ENCODE peak calls at places on chromosome 4, in nine cellular contexts. One of them, this sample, is unnamed.

GRCh38 chr4:101037938-101038413 is 309.4 kb downstream of the PPP3CA start:
- DNase-seq in left ventricle myocardium inferior: no peak
- DNase-seq in dermis microvascular lymphatic vessel endothelial cell: peak; percentile 79
- DNase-seq in substantia nigra: no peak
- DNase-seq in stimulated activated CD8-positive, alpha-beta memory T cell treated with anti-CD3 and anti-CD28 coated beads, Interleukin-15, amount 100 ng/mL, for 24 hours: no peak
- DNase-seq in activated T-cell treated with anti-CD3 and anti-CD28 coated beads, Interleukin-2, amount 50 U/mL, for 72 hours: peak; percentile 20
- DNase-seq in central memory CD4-positive, alpha-beta T cell: peak; percentile 33
- DNase-seq in MM.1S: no peak
- DNase-seq in activated naive CD4-positive, alpha-beta T cell treated with anti-CD3 and anti-CD28 coated beads, Interleukin-2, amount 50 U/mL, for 16 hours: no peak
- DNase-seq in this sample: no peak

GRCh38 chr4:112348488-112349158 is 51.5 kb downstream of the ALPK1 start:
- DNase-seq in left ventricle myocardium inferior: peak; percentile 84
- DNase-seq in dermis microvascular lymphatic vessel endothelial cell: peak; percentile 42
- DNase-seq in substantia nigra: peak; percentile 24
- DNase-seq in stimulated activated CD8-positive, alpha-beta memory T cell treated with anti-CD3 and anti-CD28 coated beads, Interleukin-15, amount 100 ng/mL, for 24 hours: no peak
- DNase-seq in activated T-cell treated with anti-CD3 and anti-CD28 coated beads, Interleukin-2, amount 50 U/mL, for 72 hours: no peak
- DNase-seq in central memory CD4-positive, alpha-beta T cell: no peak
- DNase-seq in MM.1S: no peak
- DNase-seq in activated naive CD4-positive, alpha-beta T cell treated with anti-CD3 and anti-CD28 coated beads, Interleukin-2, amount 50 U/mL, for 16 hours: no peak
- DNase-seq in this sample: no peak

GRCh38 chr4:19285146-19285545 is 966.6 kb upstream of the SLIT2 start:
- DNase-seq in left ventricle myocardium inferior: no peak
- DNase-seq in dermis microvascular lymphatic vessel endothelial cell: no peak
- DNase-seq in substantia nigra: no peak
- DNase-seq in stimulated activated CD8-positive, alpha-beta memory T cell treated with anti-CD3 and anti-CD28 coated beads, Interleukin-15, amount 100 ng/mL, for 24 hours: no peak
- DNase-seq in activated T-cell treated with anti-CD3 and anti-CD28 coated beads, Interleukin-2, amount 50 U/mL, for 72 hours: no peak
- DNase-seq in central memory CD4-positive, alpha-beta T cell: no peak
- DNase-seq in MM.1S: no peak
- DNase-seq in activated naive CD4-positive, alpha-beta T cell treated with anti-CD3 and anti-CD28 coated beads, Interleukin-2, amount 50 U/mL, for 16 hours: no peak
- DNase-seq in this sample: no peak

GRCh38 chr4:77202491-77202890 is 45.5 kb downstream of the CCNG2 start:
- DNase-seq in left ventricle myocardium inferior: no peak
- DNase-seq in dermis microvascular lymphatic vessel endothelial cell: no peak
- DNase-seq in substantia nigra: no peak
- DNase-seq in stimulated activated CD8-positive, alpha-beta memory T cell treated with anti-CD3 and anti-CD28 coated beads, Interleukin-15, amount 100 ng/mL, for 24 hours: no peak
- DNase-seq in activated T-cell treated with anti-CD3 and anti-CD28 coated beads, Interleukin-2, amount 50 U/mL, for 72 hours: no peak
- DNase-seq in central memory CD4-positive, alpha-beta T cell: no peak
- DNase-seq in MM.1S: no peak
- DNase-seq in activated naive CD4-positive, alpha-beta T cell treated with anti-CD3 and anti-CD28 coated beads, Interleukin-2, amount 50 U/mL, for 16 hours: no peak
- DNase-seq in this sample: no peak

GRCh38 chr4:138005486-138005885 is 236.7 kb downstream of the SLC7A11 start:
- DNase-seq in left ventricle myocardium inferior: no peak
- DNase-seq in dermis microvascular lymphatic vessel endothelial cell: no peak
- DNase-seq in substantia nigra: no peak
- DNase-seq in stimulated activated CD8-positive, alpha-beta memory T cell treated with anti-CD3 and anti-CD28 coated beads, Interleukin-15, amount 100 ng/mL, for 24 hours: no peak
- DNase-seq in activated T-cell treated with anti-CD3 and anti-CD28 coated beads, Interleukin-2, amount 50 U/mL, for 72 hours: no peak
- DNase-seq in central memory CD4-positive, alpha-beta T cell: no peak
- DNase-seq in MM.1S: no peak
- DNase-seq in activated naive CD4-positive, alpha-beta T cell treated with anti-CD3 and anti-CD28 coated beads, Interleukin-2, amount 50 U/mL, for 16 hours: no peak
- DNase-seq in this sample: no peak

GRCh38 chr4:152094851-152095700 is 334.3 kb upstream of the GATB start:
- DNase-seq in left ventricle myocardium inferior: no peak
- DNase-seq in dermis microvascular lymphatic vessel endothelial cell: no peak
- DNase-seq in substantia nigra: no peak
- DNase-seq in stimulated activated CD8-positive, alpha-beta memory T cell treated with anti-CD3 and anti-CD28 coated beads, Interleukin-15, amount 100 ng/mL, for 24 hours: no peak
- DNase-seq in activated T-cell treated with anti-CD3 and anti-CD28 coated beads, Interleukin-2, amount 50 U/mL, for 72 hours: no peak
- DNase-seq in central memory CD4-positive, alpha-beta T cell: no peak
- DNase-seq in MM.1S: no peak
- DNase-seq in activated naive CD4-positive, alpha-beta T cell treated with anti-CD3 and anti-CD28 coated beads, Interleukin-2, amount 50 U/mL, for 16 hours: no peak
- DNase-seq in this sample: no peak

GRCh38 chr4:123891901-123892300 is 495.3 kb downstream of the SPRY1 start:
- DNase-seq in left ventricle myocardium inferior: no peak
- DNase-seq in dermis microvascular lymphatic vessel endothelial cell: no peak
- DNase-seq in substantia nigra: no peak
- DNase-seq in stimulated activated CD8-positive, alpha-beta memory T cell treated with anti-CD3 and anti-CD28 coated beads, Interleukin-15, amount 100 ng/mL, for 24 hours: no peak
- DNase-seq in activated T-cell treated with anti-CD3 and anti-CD28 coated beads, Interleukin-2, amount 50 U/mL, for 72 hours: no peak
- DNase-seq in central memory CD4-positive, alpha-beta T cell: no peak
- DNase-seq in MM.1S: no peak
- DNase-seq in activated naive CD4-positive, alpha-beta T cell treated with anti-CD3 and anti-CD28 coated beads, Interleukin-2, amount 50 U/mL, for 16 hours: no peak
- DNase-seq in this sample: no peak

GRCh38 chr4:153159728-153160221 is 44.5 kb upstream of the TRIM2 start:
- DNase-seq in left ventricle myocardium inferior: no peak
- DNase-seq in dermis microvascular lymphatic vessel endothelial cell: peak; percentile 81
- DNase-seq in substantia nigra: no peak
- DNase-seq in stimulated activated CD8-positive, alpha-beta memory T cell treated with anti-CD3 and anti-CD28 coated beads, Interleukin-15, amount 100 ng/mL, for 24 hours: no peak
- DNase-seq in activated T-cell treated with anti-CD3 and anti-CD28 coated beads, Interleukin-2, amount 50 U/mL, for 72 hours: no peak
- DNase-seq in central memory CD4-positive, alpha-beta T cell: no peak
- DNase-seq in MM.1S: no peak
- DNase-seq in activated naive CD4-positive, alpha-beta T cell treated with anti-CD3 and anti-CD28 coated beads, Interleukin-2, amount 50 U/mL, for 16 hours: no peak
- DNase-seq in this sample: no peak

GRCh38 chr4:4542824-4543485 is 1.1 kb upstream of the STX18 start:
- DNase-seq in left ventricle myocardium inferior: no peak
- DNase-seq in dermis microvascular lymphatic vessel endothelial cell: no peak
- DNase-seq in substantia nigra: no peak
- DNase-seq in stimulated activated CD8-positive, alpha-beta memory T cell treated with anti-CD3 and anti-CD28 coated beads, Interleukin-15, amount 100 ng/mL, for 24 hours: no peak
- DNase-seq in activated T-cell treated with anti-CD3 and anti-CD28 coated beads, Interleukin-2, amount 50 U/mL, for 72 hours: no peak
- DNase-seq in central memory CD4-positive, alpha-beta T cell: no peak
- DNase-seq in MM.1S: no peak
- DNase-seq in activated naive CD4-positive, alpha-beta T cell treated with anti-CD3 and anti-CD28 coated beads, Interleukin-2, amount 50 U/mL, for 16 hours: no peak
- DNase-seq in this sample: no peak

GRCh38 chr4:184873039-184873438 is 47.3 kb upstream of the ACSL1 start:
- DNase-seq in left ventricle myocardium inferior: no peak
- DNase-seq in dermis microvascular lymphatic vessel endothelial cell: no peak
- DNase-seq in substantia nigra: no peak
- DNase-seq in stimulated activated CD8-positive, alpha-beta memory T cell treated with anti-CD3 and anti-CD28 coated beads, Interleukin-15, amount 100 ng/mL, for 24 hours: no peak
- DNase-seq in activated T-cell treated with anti-CD3 and anti-CD28 coated beads, Interleukin-2, amount 50 U/mL, for 72 hours: no peak
- DNase-seq in central memory CD4-positive, alpha-beta T cell: no peak
- DNase-seq in MM.1S: no peak
- DNase-seq in activated naive CD4-positive, alpha-beta T cell treated with anti-CD3 and anti-CD28 coated beads, Interleukin-2, amount 50 U/mL, for 16 hours: no peak
- DNase-seq in this sample: no peak

GRCh38 chr4:98387345-98388017 is 126.3 kb downstream of the RAP1GDS1 start:
- DNase-seq in left ventricle myocardium inferior: no peak
- DNase-seq in dermis microvascular lymphatic vessel endothelial cell: no peak
- DNase-seq in substantia nigra: no peak
- DNase-seq in stimulated activated CD8-positive, alpha-beta memory T cell treated with anti-CD3 and anti-CD28 coated beads, Interleukin-15, amount 100 ng/mL, for 24 hours: no peak
- DNase-seq in activated T-cell treated with anti-CD3 and anti-CD28 coated beads, Interleukin-2, amount 50 U/mL, for 72 hours: no peak
- DNase-seq in central memory CD4-positive, alpha-beta T cell: no peak
- DNase-seq in MM.1S: no peak
- DNase-seq in activated naive CD4-positive, alpha-beta T cell treated with anti-CD3 and anti-CD28 coated beads, Interleukin-2, amount 50 U/mL, for 16 hours: no peak
- DNase-seq in this sample: no peak

GRCh38 chr4:52982246-52982950 is 120.3 kb downstream of the RASL11B start:
- DNase-seq in left ventricle myocardium inferior: no peak
- DNase-seq in dermis microvascular lymphatic vessel endothelial cell: peak; percentile 67
- DNase-seq in substantia nigra: no peak
- DNase-seq in stimulated activated CD8-positive, alpha-beta memory T cell treated with anti-CD3 and anti-CD28 coated beads, Interleukin-15, amount 100 ng/mL, for 24 hours: no peak
- DNase-seq in activated T-cell treated with anti-CD3 and anti-CD28 coated beads, Interleukin-2, amount 50 U/mL, for 72 hours: no peak
- DNase-seq in central memory CD4-positive, alpha-beta T cell: no peak
- DNase-seq in MM.1S: no peak
- DNase-seq in activated naive CD4-positive, alpha-beta T cell treated with anti-CD3 and anti-CD28 coated beads, Interleukin-2, amount 50 U/mL, for 16 hours: no peak
- DNase-seq in this sample: no peak

GRCh38 chr4:1532549-1533395 is 126.5 kb upstream of the NKX1-1 start:
- DNase-seq in left ventricle myocardium inferior: peak; percentile 9
- DNase-seq in dermis microvascular lymphatic vessel endothelial cell: no peak
- DNase-seq in substantia nigra: no peak
- DNase-seq in stimulated activated CD8-positive, alpha-beta memory T cell treated with anti-CD3 and anti-CD28 coated beads, Interleukin-15, amount 100 ng/mL, for 24 hours: no peak
- DNase-seq in activated T-cell treated with anti-CD3 and anti-CD28 coated beads, Interleukin-2, amount 50 U/mL, for 72 hours: no peak
- DNase-seq in central memory CD4-positive, alpha-beta T cell: no peak
- DNase-seq in MM.1S: no peak
- DNase-seq in activated naive CD4-positive, alpha-beta T cell treated with anti-CD3 and anti-CD28 coated beads, Interleukin-2, amount 50 U/mL, for 16 hours: peak; percentile 8
- DNase-seq in this sample: no peak

GRCh38 chr4:86380176-86380724 is 20.4 kb upstream of the MAPK10 start:
- DNase-seq in left ventricle myocardium inferior: no peak
- DNase-seq in dermis microvascular lymphatic vessel endothelial cell: no peak
- DNase-seq in substantia nigra: no peak
- DNase-seq in stimulated activated CD8-positive, alpha-beta memory T cell treated with anti-CD3 and anti-CD28 coated beads, Interleukin-15, amount 100 ng/mL, for 24 hours: no peak
- DNase-seq in activated T-cell treated with anti-CD3 and anti-CD28 coated beads, Interleukin-2, amount 50 U/mL, for 72 hours: no peak
- DNase-seq in central memory CD4-positive, alpha-beta T cell: no peak
- DNase-seq in MM.1S: peak; percentile 40
- DNase-seq in activated naive CD4-positive, alpha-beta T cell treated with anti-CD3 and anti-CD28 coated beads, Interleukin-2, amount 50 U/mL, for 16 hours: no peak
- DNase-seq in this sample: no peak

GRCh38 chr4:81040175-81040659 is 9.7 kb downstream of the BMP3 start:
- DNase-seq in left ventricle myocardium inferior: no peak
- DNase-seq in dermis microvascular lymphatic vessel endothelial cell: peak; percentile 13
- DNase-seq in substantia nigra: no peak
- DNase-seq in stimulated activated CD8-positive, alpha-beta memory T cell treated with anti-CD3 and anti-CD28 coated beads, Interleukin-15, amount 100 ng/mL, for 24 hours: no peak
- DNase-seq in activated T-cell treated with anti-CD3 and anti-CD28 coated beads, Interleukin-2, amount 50 U/mL, for 72 hours: no peak
- DNase-seq in central memory CD4-positive, alpha-beta T cell: peak; percentile 27
- DNase-seq in MM.1S: peak; percentile 45
- DNase-seq in activated naive CD4-positive, alpha-beta T cell treated with anti-CD3 and anti-CD28 coated beads, Interleukin-2, amount 50 U/mL, for 16 hours: no peak
- DNase-seq in this sample: no peak

GRCh38 chr4:24321637-24322036 is 262.7 kb downstream of the DHX15 start:
- DNase-seq in left ventricle myocardium inferior: no peak
- DNase-seq in dermis microvascular lymphatic vessel endothelial cell: no peak
- DNase-seq in substantia nigra: no peak
- DNase-seq in stimulated activated CD8-positive, alpha-beta memory T cell treated with anti-CD3 and anti-CD28 coated beads, Interleukin-15, amount 100 ng/mL, for 24 hours: no peak
- DNase-seq in activated T-cell treated with anti-CD3 and anti-CD28 coated beads, Interleukin-2, amount 50 U/mL, for 72 hours: no peak
- DNase-seq in central memory CD4-positive, alpha-beta T cell: no peak
- DNase-seq in MM.1S: no peak
- DNase-seq in activated naive CD4-positive, alpha-beta T cell treated with anti-CD3 and anti-CD28 coated beads, Interleukin-2, amount 50 U/mL, for 16 hours: no peak
- DNase-seq in this sample: no peak

GRCh38 chr4:47482326-47482725 is 2.7 kb upstream of the ATP10D start:
- DNase-seq in left ventricle myocardium inferior: no peak
- DNase-seq in dermis microvascular lymphatic vessel endothelial cell: peak; percentile 32
- DNase-seq in substantia nigra: no peak
- DNase-seq in stimulated activated CD8-positive, alpha-beta memory T cell treated with anti-CD3 and anti-CD28 coated beads, Interleukin-15, amount 100 ng/mL, for 24 hours: no peak
- DNase-seq in activated T-cell treated with anti-CD3 and anti-CD28 coated beads, Interleukin-2, amount 50 U/mL, for 72 hours: no peak
- DNase-seq in central memory CD4-positive, alpha-beta T cell: no peak
- DNase-seq in MM.1S: no peak
- DNase-seq in activated naive CD4-positive, alpha-beta T cell treated with anti-CD3 and anti-CD28 coated beads, Interleukin-2, amount 50 U/mL, for 16 hours: no peak
- DNase-seq in this sample: no peak

GRCh38 chr4:102623622-102624021 is 122.5 kb downstream of the NFKB1 start:
- DNase-seq in left ventricle myocardium inferior: no peak
- DNase-seq in dermis microvascular lymphatic vessel endothelial cell: peak; percentile 51
- DNase-seq in substantia nigra: no peak
- DNase-seq in stimulated activated CD8-positive, alpha-beta memory T cell treated with anti-CD3 and anti-CD28 coated beads, Interleukin-15, amount 100 ng/mL, for 24 hours: no peak
- DNase-seq in activated T-cell treated with anti-CD3 and anti-CD28 coated beads, Interleukin-2, amount 50 U/mL, for 72 hours: no peak
- DNase-seq in central memory CD4-positive, alpha-beta T cell: no peak
- DNase-seq in MM.1S: no peak
- DNase-seq in activated naive CD4-positive, alpha-beta T cell treated with anti-CD3 and anti-CD28 coated beads, Interleukin-2, amount 50 U/mL, for 16 hours: no peak
- DNase-seq in this sample: no peak

GRCh38 chr4:123741906-123742305 is 345.3 kb downstream of the SPRY1 start:
- DNase-seq in left ventricle myocardium inferior: no peak
- DNase-seq in dermis microvascular lymphatic vessel endothelial cell: peak; percentile 81
- DNase-seq in substantia nigra: no peak
- DNase-seq in stimulated activated CD8-positive, alpha-beta memory T cell treated with anti-CD3 and anti-CD28 coated beads, Interleukin-15, amount 100 ng/mL, for 24 hours: no peak
- DNase-seq in activated T-cell treated with anti-CD3 and anti-CD28 coated beads, Interleukin-2, amount 50 U/mL, for 72 hours: no peak
- DNase-seq in central memory CD4-positive, alpha-beta T cell: no peak
- DNase-seq in MM.1S: no peak
- DNase-seq in activated naive CD4-positive, alpha-beta T cell treated with anti-CD3 and anti-CD28 coated beads, Interleukin-2, amount 50 U/mL, for 16 hours: no peak
- DNase-seq in this sample: no peak

GRCh38 chr4:139603576-139604387 is 47.8 kb upstream of the SETD7 start:
- DNase-seq in left ventricle myocardium inferior: no peak
- DNase-seq in dermis microvascular lymphatic vessel endothelial cell: peak; percentile 65
- DNase-seq in substantia nigra: no peak
- DNase-seq in stimulated activated CD8-positive, alpha-beta memory T cell treated with anti-CD3 and anti-CD28 coated beads, Interleukin-15, amount 100 ng/mL, for 24 hours: no peak
- DNase-seq in activated T-cell treated with anti-CD3 and anti-CD28 coated beads, Interleukin-2, amount 50 U/mL, for 72 hours: peak; percentile 38
- DNase-seq in central memory CD4-positive, alpha-beta T cell: peak; percentile 22
- DNase-seq in MM.1S: peak; percentile 86
- DNase-seq in activated naive CD4-positive, alpha-beta T cell treated with anti-CD3 and anti-CD28 coated beads, Interleukin-2, amount 50 U/mL, for 16 hours: no peak
- DNase-seq in this sample: no peak

GRCh38 chr4:153651041-153651960 is 32.8 kb upstream of the TLR2 start:
- DNase-seq in left ventricle myocardium inferior: peak; percentile 49
- DNase-seq in dermis microvascular lymphatic vessel endothelial cell: no peak
- DNase-seq in substantia nigra: no peak
- DNase-seq in stimulated activated CD8-positive, alpha-beta memory T cell treated with anti-CD3 and anti-CD28 coated beads, Interleukin-15, amount 100 ng/mL, for 24 hours: no peak
- DNase-seq in activated T-cell treated with anti-CD3 and anti-CD28 coated beads, Interleukin-2, amount 50 U/mL, for 72 hours: peak; percentile 67
- DNase-seq in central memory CD4-positive, alpha-beta T cell: peak; percentile 44
- DNase-seq in MM.1S: no peak
- DNase-seq in activated naive CD4-positive, alpha-beta T cell treated with anti-CD3 and anti-CD28 coated beads, Interleukin-2, amount 50 U/mL, for 16 hours: peak; percentile 54
- DNase-seq in this sample: no peak

GRCh38 chr4:10371869-10372471 is 85.3 kb downstream of the ZNF518B start:
- DNase-seq in left ventricle myocardium inferior: no peak
- DNase-seq in dermis microvascular lymphatic vessel endothelial cell: no peak
- DNase-seq in substantia nigra: no peak
- DNase-seq in stimulated activated CD8-positive, alpha-beta memory T cell treated with anti-CD3 and anti-CD28 coated beads, Interleukin-15, amount 100 ng/mL, for 24 hours: no peak
- DNase-seq in activated T-cell treated with anti-CD3 and anti-CD28 coated beads, Interleukin-2, amount 50 U/mL, for 72 hours: no peak
- DNase-seq in central memory CD4-positive, alpha-beta T cell: no peak
- DNase-seq in MM.1S: no peak
- DNase-seq in activated naive CD4-positive, alpha-beta T cell treated with anti-CD3 and anti-CD28 coated beads, Interleukin-2, amount 50 U/mL, for 16 hours: no peak
- DNase-seq in this sample: no peak

GRCh38 chr4:91243132-91243531 is 1060.6 kb upstream of the GRID2 start:
- DNase-seq in left ventricle myocardium inferior: peak; percentile 42
- DNase-seq in dermis microvascular lymphatic vessel endothelial cell: no peak
- DNase-seq in substantia nigra: no peak
- DNase-seq in stimulated activated CD8-positive, alpha-beta memory T cell treated with anti-CD3 and anti-CD28 coated beads, Interleukin-15, amount 100 ng/mL, for 24 hours: no peak
- DNase-seq in activated T-cell treated with anti-CD3 and anti-CD28 coated beads, Interleukin-2, amount 50 U/mL, for 72 hours: no peak
- DNase-seq in central memory CD4-positive, alpha-beta T cell: no peak
- DNase-seq in MM.1S: no peak
- DNase-seq in activated naive CD4-positive, alpha-beta T cell treated with anti-CD3 and anti-CD28 coated beads, Interleukin-2, amount 50 U/mL, for 16 hours: no peak
- DNase-seq in this sample: no peak

GRCh38 chr4:87078987-87079469 is 141.4 kb downstream of the KLHL8 start:
- DNase-seq in left ventricle myocardium inferior: peak; percentile 38
- DNase-seq in dermis microvascular lymphatic vessel endothelial cell: peak; percentile 55
- DNase-seq in substantia nigra: no peak
- DNase-seq in stimulated activated CD8-positive, alpha-beta memory T cell treated with anti-CD3 and anti-CD28 coated beads, Interleukin-15, amount 100 ng/mL, for 24 hours: no peak
- DNase-seq in activated T-cell treated with anti-CD3 and anti-CD28 coated beads, Interleukin-2, amount 50 U/mL, for 72 hours: no peak
- DNase-seq in central memory CD4-positive, alpha-beta T cell: no peak
- DNase-seq in MM.1S: no peak
- DNase-seq in activated naive CD4-positive, alpha-beta T cell treated with anti-CD3 and anti-CD28 coated beads, Interleukin-2, amount 50 U/mL, for 16 hours: no peak
- DNase-seq in this sample: no peak

GRCh38 chr4:75841641-75842520 is 60.4 kb downstream of the PPEF2 start:
- DNase-seq in left ventricle myocardium inferior: no peak
- DNase-seq in dermis microvascular lymphatic vessel endothelial cell: no peak
- DNase-seq in substantia nigra: no peak
- DNase-seq in stimulated activated CD8-positive, alpha-beta memory T cell treated with anti-CD3 and anti-CD28 coated beads, Interleukin-15, amount 100 ng/mL, for 24 hours: no peak
- DNase-seq in activated T-cell treated with anti-CD3 and anti-CD28 coated beads, Interleukin-2, amount 50 U/mL, for 72 hours: no peak
- DNase-seq in central memory CD4-positive, alpha-beta T cell: no peak
- DNase-seq in MM.1S: no peak
- DNase-seq in activated naive CD4-positive, alpha-beta T cell treated with anti-CD3 and anti-CD28 coated beads, Interleukin-2, amount 50 U/mL, for 16 hours: no peak
- DNase-seq in this sample: no peak

GRCh38 chr4:85842540-85842939 is 367.6 kb downstream of the ARHGAP24 start:
- DNase-seq in left ventricle myocardium inferior: no peak
- DNase-seq in dermis microvascular lymphatic vessel endothelial cell: peak; percentile 96
- DNase-seq in substantia nigra: peak; percentile 4
- DNase-seq in stimulated activated CD8-positive, alpha-beta memory T cell treated with anti-CD3 and anti-CD28 coated beads, Interleukin-15, amount 100 ng/mL, for 24 hours: no peak
- DNase-seq in activated T-cell treated with anti-CD3 and anti-CD28 coated beads, Interleukin-2, amount 50 U/mL, for 72 hours: no peak
- DNase-seq in central memory CD4-positive, alpha-beta T cell: no peak
- DNase-seq in MM.1S: no peak
- DNase-seq in activated naive CD4-positive, alpha-beta T cell treated with anti-CD3 and anti-CD28 coated beads, Interleukin-2, amount 50 U/mL, for 16 hours: no peak
- DNase-seq in this sample: no peak

GRCh38 chr4:88573995-88574394 is 18.3 kb upstream of the HERC3 start:
- DNase-seq in left ventricle myocardium inferior: no peak
- DNase-seq in dermis microvascular lymphatic vessel endothelial cell: peak; percentile 6
- DNase-seq in substantia nigra: no peak
- DNase-seq in stimulated activated CD8-positive, alpha-beta memory T cell treated with anti-CD3 and anti-CD28 coated beads, Interleukin-15, amount 100 ng/mL, for 24 hours: no peak
- DNase-seq in activated T-cell treated with anti-CD3 and anti-CD28 coated beads, Interleukin-2, amount 50 U/mL, for 72 hours: no peak
- DNase-seq in central memory CD4-positive, alpha-beta T cell: no peak
- DNase-seq in MM.1S: no peak
- DNase-seq in activated naive CD4-positive, alpha-beta T cell treated with anti-CD3 and anti-CD28 coated beads, Interleukin-2, amount 50 U/mL, for 16 hours: no peak
- DNase-seq in this sample: no peak

GRCh38 chr4:173362666-173363065 is 8.1 kb upstream of the SAP30 start:
- DNase-seq in left ventricle myocardium inferior: no peak
- DNase-seq in dermis microvascular lymphatic vessel endothelial cell: no peak
- DNase-seq in substantia nigra: no peak
- DNase-seq in stimulated activated CD8-positive, alpha-beta memory T cell treated with anti-CD3 and anti-CD28 coated beads, Interleukin-15, amount 100 ng/mL, for 24 hours: no peak
- DNase-seq in activated T-cell treated with anti-CD3 and anti-CD28 coated beads, Interleukin-2, amount 50 U/mL, for 72 hours: no peak
- DNase-seq in central memory CD4-positive, alpha-beta T cell: no peak
- DNase-seq in MM.1S: no peak
- DNase-seq in activated naive CD4-positive, alpha-beta T cell treated with anti-CD3 and anti-CD28 coated beads, Interleukin-2, amount 50 U/mL, for 16 hours: no peak
- DNase-seq in this sample: no peak

GRCh38 chr4:2341911-2342652 is 76.4 kb downstream of the ZFYVE28 start:
- DNase-seq in left ventricle myocardium inferior: no peak
- DNase-seq in dermis microvascular lymphatic vessel endothelial cell: no peak
- DNase-seq in substantia nigra: no peak
- DNase-seq in stimulated activated CD8-positive, alpha-beta memory T cell treated with anti-CD3 and anti-CD28 coated beads, Interleukin-15, amount 100 ng/mL, for 24 hours: no peak
- DNase-seq in activated T-cell treated with anti-CD3 and anti-CD28 coated beads, Interleukin-2, amount 50 U/mL, for 72 hours: no peak
- DNase-seq in central memory CD4-positive, alpha-beta T cell: no peak
- DNase-seq in MM.1S: no peak
- DNase-seq in activated naive CD4-positive, alpha-beta T cell treated with anti-CD3 and anti-CD28 coated beads, Interleukin-2, amount 50 U/mL, for 16 hours: no peak
- DNase-seq in this sample: no peak

GRCh38 chr4:25454491-25454890 is 77.4 kb downstream of the ANAPC4 start:
- DNase-seq in left ventricle myocardium inferior: no peak
- DNase-seq in dermis microvascular lymphatic vessel endothelial cell: no peak
- DNase-seq in substantia nigra: no peak
- DNase-seq in stimulated activated CD8-positive, alpha-beta memory T cell treated with anti-CD3 and anti-CD28 coated beads, Interleukin-15, amount 100 ng/mL, for 24 hours: no peak
- DNase-seq in activated T-cell treated with anti-CD3 and anti-CD28 coated beads, Interleukin-2, amount 50 U/mL, for 72 hours: no peak
- DNase-seq in central memory CD4-positive, alpha-beta T cell: no peak
- DNase-seq in MM.1S: no peak
- DNase-seq in activated naive CD4-positive, alpha-beta T cell treated with anti-CD3 and anti-CD28 coated beads, Interleukin-2, amount 50 U/mL, for 16 hours: no peak
- DNase-seq in this sample: no peak